ENCODE peak calls at places on chromosomes 11 and 22, in ten cellular contexts. U, O, W, K, Z, D, Q, V, I and B are unnamed samples.

GRCh38 chr11:78646564-78647185 is 72.0 kb upstream of the NARS2 start:
- DNase-seq in K (no peak), V (no peak), I (no peak), U (peak; percentile 44), O (peak; percentile 74), W (peak; percentile 49), Q (peak; percentile 49), Z (no peak), D (peak; percentile 82), B (no peak)

GRCh38 chr11:69981119-69981770 is 96.9 kb upstream of the ANO1 start:
- DNase-seq in U (no peak), Z (no peak), O (no peak), Q (no peak), I (peak; percentile 20), V (no peak), K (no peak), D (no peak), W (no peak), B (no peak)

GRCh38 chr22:24485608-24486007 is 9.5 kb upstream of the UPB1 start:
- DNase-seq in I (no peak), V (no peak), D (no peak), U (no peak), K (no peak), W (no peak), Z (no peak), Q (no peak), O (no peak), B (no peak)

GRCh38 chr22:25057013-25057881 is 104.7 kb downstream of the KIAA1671 start:
- DNase-seq in Q (peak; percentile 75), I (peak; percentile 87), Z (no peak), U (peak; percentile 23), O (peak; percentile 86), D (peak; percentile 65), K (peak; percentile 69), W (peak; percentile 31), V (peak; percentile 46), B (no peak)

GRCh38 chr11:119179983-119180382 is 5.3 kb upstream of the NHERF4 start:
- DNase-seq in D (no peak), I (no peak), K (no peak), V (no peak), U (no peak), W (no peak), Z (no peak), O (no peak), Q (no peak), B (no peak)

GRCh38 chr22:24445481-24446290 is 18.3 kb downstream of the ADORA2A start:
- DNase-seq in O (no peak), I (no peak), Q (no peak), V (no peak), K (no peak), D (no peak), U (no peak), W (no peak), Z (no peak), B (no peak)

GRCh38 chr11:121153472-121153871 is 52.4 kb downstream of the TECTA start:
- DNase-seq in U (no peak), W (no peak), Q (no peak), V (no peak), O (no peak), K (no peak), I (no peak), Z (no peak), D (no peak), B (no peak)

GRCh38 chr11:117179048-117179999 is 781 bp downstream of the SIDT2 start:
- DNase-seq in Z (no peak), I (peak; percentile 92), K (peak; percentile 68), U (peak; percentile 57), O (peak; percentile 42), Q (peak; percentile 62), D (no peak), W (peak; percentile 49), V (peak; percentile 57), B (no peak)

GRCh38 chr22:30922151-30922611 is 46.4 kb downstream of the MORC2 start:
- DNase-seq in K (peak; percentile 84), V (peak; percentile 69), O (peak; percentile 7), I (peak; percentile 91), D (no peak), W (peak; percentile 10), Q (peak; percentile 56), U (peak; percentile 53), Z (no peak), B (no peak)

GRCh38 chr11:92136792-92137191 is 87.8 kb upstream of the FAT3 start:
- DNase-seq in U (no peak), Z (no peak), Q (no peak), O (no peak), V (no peak), D (peak; percentile 41), K (no peak), W (no peak), I (no peak), B (no peak)

GRCh38 chr11:36222755-36223635 is 66.2 kb downstream of the COMMD9 start:
- DNase-seq in D (no peak), Z (no peak), V (no peak), O (no peak), W (peak; percentile 30), I (no peak), K (no peak), Q (no peak), U (peak; percentile 46), B (no peak)

GRCh38 chr11:124917115-124917637 is 1.9 kb upstream of the HEPN1 start:
- DNase-seq in I (no peak), V (no peak), W (peak; percentile 54), Z (no peak), D (peak; percentile 11), U (peak; percentile 73), K (no peak), Q (no peak), O (no peak), B (no peak)

GRCh38 chr11:133082453-133082781 is 449.9 kb downstream of the OPCML start:
- DNase-seq in I (no peak), Q (peak; percentile 56), Z (peak; percentile 15), V (peak; percentile 57), O (no peak), W (no peak), U (no peak), D (no peak), K (peak; percentile 77), B (no peak)

GRCh38 chr11:123429851-123430735 is at the start of gene GRAMD1B:
- DNase-seq in I (peak; percentile 91), D (no peak), U (peak; percentile 37), K (no peak), Q (peak; percentile 85), V (peak; percentile 53), O (peak; percentile 2), W (peak; percentile 84), Z (no peak), B (peak; percentile 41)

GRCh38 chr22:22228921-22229320 is 15.7 kb upstream of the VPREB1 start:
- DNase-seq in U (no peak), Z (no peak), W (no peak), D (no peak), V (no peak), I (no peak), K (no peak), Q (no peak), O (no peak), B (no peak)

DNA sequence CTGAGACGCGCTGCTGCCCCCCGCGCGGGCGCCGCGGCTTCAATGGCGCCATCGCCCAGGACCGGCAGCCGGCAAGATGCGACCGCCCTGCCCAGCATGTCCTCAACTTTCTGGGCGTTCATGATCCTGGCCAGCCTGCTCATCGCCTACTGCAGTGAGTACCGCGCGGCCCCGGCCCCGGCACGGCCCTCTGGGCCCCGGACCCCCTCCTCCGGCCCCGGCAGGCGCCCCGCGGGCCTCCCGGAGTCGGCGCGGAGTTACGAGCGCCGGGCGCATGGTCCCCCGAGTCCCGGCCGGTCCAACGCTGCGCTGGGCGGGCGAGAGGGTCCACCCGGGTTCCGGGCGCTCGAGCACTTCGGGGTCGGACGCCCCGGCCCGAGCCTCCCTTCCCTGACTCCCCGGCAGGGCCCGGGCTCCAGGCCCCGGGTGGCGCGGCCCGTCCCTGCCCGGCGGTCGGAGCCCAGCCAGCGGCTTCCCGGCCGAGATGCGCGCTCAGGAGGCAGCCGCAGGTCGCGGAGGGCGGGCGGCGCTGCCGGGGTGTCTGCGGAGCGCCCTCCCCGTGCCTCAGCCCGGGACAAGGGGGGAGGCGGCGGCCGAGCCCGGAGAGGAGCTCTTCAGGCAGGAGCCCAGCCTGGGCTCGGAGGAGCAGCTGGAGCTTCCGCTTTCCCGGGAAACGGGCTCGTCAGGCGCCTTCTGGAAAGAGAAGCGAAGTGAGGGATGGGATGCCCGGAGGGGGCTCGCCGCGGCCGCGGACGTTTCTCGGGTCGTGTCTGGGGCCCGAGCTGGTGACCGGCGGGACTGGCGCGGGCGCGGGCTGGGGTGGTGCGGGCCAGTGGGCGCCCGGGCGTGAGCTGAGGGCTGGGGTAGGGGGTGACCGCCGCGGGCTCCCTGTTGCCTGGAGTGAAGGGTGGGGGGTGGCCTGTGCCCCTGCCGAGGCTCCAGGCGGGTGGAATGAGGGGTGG is 1337.8 kb downstream of the BRD1 start:
- DNase-seq in K (peak; percentile 61), Z (no peak), W (peak; percentile 3), O (no peak), I (peak; percentile 57), V (peak; percentile 2), D (no peak), U (no peak), Q (no peak), B (no peak)
- TF ChIP-seq CTCF in K (no peak), Z (no peak), W (no peak), O (no peak), I (no peak), V (no peak), D (no peak), U (no peak), Q (no peak), B (no peak)

DNA sequence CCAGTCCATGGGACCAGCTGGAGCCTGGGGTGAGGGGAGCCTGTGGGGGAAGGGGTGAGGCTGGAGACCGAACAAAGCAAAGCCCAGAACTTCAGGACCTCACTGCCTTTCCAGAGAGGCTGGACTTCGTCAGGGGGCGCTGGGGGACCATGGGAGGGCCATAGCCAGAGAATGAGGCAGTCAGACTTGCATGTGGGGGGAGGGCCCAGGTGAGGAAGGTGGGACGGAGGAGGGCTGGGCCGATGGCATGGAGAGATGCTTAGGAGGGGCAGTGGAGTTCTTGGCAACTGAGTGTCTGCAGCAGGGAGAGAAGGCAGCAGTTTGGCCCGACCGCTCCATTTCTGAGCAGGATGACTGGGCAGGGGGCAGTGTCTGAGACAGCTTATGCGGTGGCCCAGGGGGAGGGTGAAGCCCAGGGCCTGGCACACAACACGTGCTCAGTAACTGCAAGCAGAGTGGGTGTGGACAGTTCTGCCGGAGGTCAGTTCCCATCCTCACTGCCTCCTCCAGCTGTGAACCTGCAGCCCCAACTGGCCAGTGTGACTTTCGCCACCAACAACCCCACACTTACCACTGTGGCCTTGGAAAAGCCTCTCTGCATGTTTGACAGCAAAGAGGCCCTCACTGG is 796 bp downstream of the UPK3A start:
- DNase-seq in I (no peak), K (no peak), Q (no peak), V (no peak), D (no peak), Z (no peak), O (no peak), W (no peak), U (no peak), B (no peak)
- TF ChIP-seq CTCF in I (no peak), K (no peak), Q (no peak), V (no peak), D (no peak), Z (no peak), O (no peak), W (no peak), U (no peak), B (no peak)

GRCh38 chr11:94297967-94298576 is 6.3 kb upstream of the IZUMO1R start:
- DNase-seq in Q (no peak), W (no peak), O (no peak), Z (no peak), D (no peak), I (no peak), V (no peak), U (no peak), K (no peak), B (no peak)
- TF ChIP-seq CTCF in Q (no peak), W (no peak), O (no peak), Z (no peak), D (no peak), I (no peak), V (no peak), U (no peak), K (no peak), B (no peak)

GRCh38 chr11:2150206-2150847 is 10.7 kb downstream of the INS start:
- DNase-seq in I (no peak), Z (no peak), O (no peak), D (peak; percentile 52), Q (no peak), U (peak; percentile 47), V (no peak), W (peak; percentile 74), K (no peak), B (peak; percentile 40)
- TF ChIP-seq CTCF in I (peak; percentile 29), Z (peak; percentile 15), O (peak; percentile 20), D (peak; percentile 53), Q (peak; percentile 19), U (peak; percentile 48), V (peak; percentile 27), W (peak; percentile 66), K (no peak), B (peak; percentile 66)